ENCODE peak calls at places on chromosomes 2 and 18, in six cellular contexts. One of them, this sample, is unnamed. For H3K4me1, the result is how much of the 10 kb centered on the place peaks cover.

GRCh38 chr2:217645891-217646290 is 356.9 kb downstream of the TNS1 start:
- DNase-seq in esophagus muscularis mucosa: no peak
- DNase-seq in left lung: no peak
- DNase-seq in astrocyte: no peak
- DNase-seq in body of pancreas: no peak
- DNase-seq in HepG2: no peak
- DNase-seq in this sample: peak

GRCh38 chr2:219475697-219476604 is 22.7 kb upstream of the GMPPA start:
- DNase-seq in esophagus muscularis mucosa: no peak
- DNase-seq in left lung: peak
- DNase-seq in astrocyte: peak
- DNase-seq in body of pancreas: peak
- DNase-seq in HepG2: peak
- DNase-seq in this sample: peak

GRCh38 chr18:13564579-13564978 is 161.8 kb downstream of the FAM210A start:
- DNase-seq in esophagus muscularis mucosa: no peak
- DNase-seq in left lung: no peak
- DNase-seq in astrocyte: no peak
- DNase-seq in body of pancreas: no peak
- DNase-seq in HepG2: no peak
- DNase-seq in this sample: no peak

GRCh38 chr18:46416706-46417638 is 240.0 kb downstream of the LOXHD1 start:
- DNase-seq in esophagus muscularis mucosa: no peak
- DNase-seq in left lung: no peak
- DNase-seq in astrocyte: no peak
- DNase-seq in body of pancreas: no peak
- DNase-seq in HepG2: no peak
- DNase-seq in this sample: peak

GRCh38 chr18:49247786-49248185 is 212.7 kb downstream of the DYM start:
- DNase-seq in esophagus muscularis mucosa: no peak
- DNase-seq in left lung: no peak
- DNase-seq in astrocyte: no peak
- DNase-seq in body of pancreas: no peak
- DNase-seq in HepG2: no peak
- DNase-seq in this sample: peak

GRCh38 chr2:118496467-118496866 is 351.0 kb downstream of the EN1 start:
- DNase-seq in esophagus muscularis mucosa: peak
- DNase-seq in left lung: no peak
- DNase-seq in astrocyte: no peak
- DNase-seq in body of pancreas: no peak
- DNase-seq in HepG2: no peak
- DNase-seq in this sample: no peak

GRCh38 chr18:10095356-10095755 is 181.5 kb downstream of the VAPA start:
- DNase-seq in esophagus muscularis mucosa: no peak
- DNase-seq in left lung: no peak
- DNase-seq in astrocyte: no peak
- DNase-seq in body of pancreas: no peak
- DNase-seq in HepG2: no peak
- DNase-seq in this sample: no peak

GRCh38 chr2:113796592-113797180 is 40.2 kb upstream of the SLC35F5 start:
- DNase-seq in esophagus muscularis mucosa: no peak
- DNase-seq in left lung: no peak
- DNase-seq in astrocyte: no peak
- DNase-seq in body of pancreas: no peak
- DNase-seq in HepG2: no peak
- DNase-seq in this sample: no peak

GRCh38 chr2:107932483-107932882 is 53.8 kb upstream of the SLC5A7 start:
- DNase-seq in esophagus muscularis mucosa: no peak
- DNase-seq in left lung: no peak
- DNase-seq in astrocyte: peak
- DNase-seq in body of pancreas: no peak
- DNase-seq in HepG2: no peak
- DNase-seq in this sample: peak

GRCh38 chr2:86056935-86057334 is 48.8 kb downstream of the POLR1A start:
- DNase-seq in esophagus muscularis mucosa: no peak
- DNase-seq in left lung: no peak
- DNase-seq in astrocyte: peak
- DNase-seq in body of pancreas: no peak
- DNase-seq in HepG2: no peak
- DNase-seq in this sample: peak

GRCh38 chr2:96092896-96093295 is 23.5 kb downstream of the ADRA2B start:
- DNase-seq in esophagus muscularis mucosa: peak
- DNase-seq in left lung: no peak
- DNase-seq in astrocyte: no peak
- DNase-seq in body of pancreas: no peak
- DNase-seq in HepG2: no peak
- DNase-seq in this sample: no peak

GRCh38 chr2:1170241-1170640 is 219.6 kb downstream of the SNTG2 start:
- DNase-seq in esophagus muscularis mucosa: peak
- DNase-seq in left lung: no peak
- DNase-seq in astrocyte: no peak
- DNase-seq in body of pancreas: no peak
- DNase-seq in HepG2: no peak
- DNase-seq in this sample: no peak

GRCh38 chr2:217647226-217647625 is 355.6 kb downstream of the TNS1 start:
- DNase-seq in esophagus muscularis mucosa: no peak
- DNase-seq in left lung: no peak
- DNase-seq in astrocyte: no peak
- DNase-seq in body of pancreas: no peak
- DNase-seq in HepG2: no peak
- DNase-seq in this sample: no peak

GRCh38 chr2:240662681-240663080 is 20.0 kb downstream of the AQP12B start:
- DNase-seq in esophagus muscularis mucosa: peak
- DNase-seq in left lung: peak
- DNase-seq in astrocyte: no peak
- DNase-seq in body of pancreas: no peak
- DNase-seq in HepG2: no peak
- DNase-seq in this sample: no peak

GRCh38 chr2:172193331-172194089 is 90.8 kb upstream of the DLX2 start:
- DNase-seq in esophagus muscularis mucosa: no peak
- DNase-seq in left lung: no peak
- DNase-seq in astrocyte: no peak
- DNase-seq in body of pancreas: no peak
- DNase-seq in HepG2: no peak
- DNase-seq in this sample: peak

GRCh38 chr2:231642631-231643493 is 50.2 kb downstream of the TEX44 start:
- DNase-seq in esophagus muscularis mucosa: peak
- DNase-seq in left lung: peak
- DNase-seq in astrocyte: peak
- DNase-seq in body of pancreas: peak
- DNase-seq in HepG2: peak
- DNase-seq in this sample: peak

GRCh38 chr2:219987830-219988229 is 360.4 kb downstream of the SLC4A3 start:
- DNase-seq in esophagus muscularis mucosa: no peak
- DNase-seq in left lung: no peak
- DNase-seq in astrocyte: peak
- DNase-seq in body of pancreas: no peak
- DNase-seq in HepG2: no peak
- DNase-seq in this sample: peak

DNA sequence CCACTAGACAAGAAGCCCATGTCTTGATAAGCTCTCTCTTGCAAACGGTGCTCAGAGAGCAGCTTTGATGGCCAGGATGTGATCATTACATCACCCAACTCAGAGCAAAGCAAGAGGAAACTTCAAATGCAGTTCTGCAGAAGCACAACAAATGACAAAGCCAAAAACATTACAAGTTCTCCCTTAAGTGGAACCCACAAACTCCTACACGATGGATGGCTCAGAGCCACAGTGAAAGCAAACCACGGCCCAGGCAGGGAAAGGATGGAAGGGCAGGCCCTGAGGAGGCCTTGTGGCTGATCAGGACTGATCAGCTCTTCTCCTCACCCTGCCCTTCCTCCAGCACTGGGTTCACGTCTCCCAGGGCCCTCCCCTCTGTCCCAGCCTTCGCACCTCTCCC is 326.4 kb downstream of the EIPR1 start:
- DNase-seq in esophagus muscularis mucosa: no peak
- DNase-seq in left lung: peak
- DNase-seq in astrocyte: no peak
- DNase-seq in body of pancreas: no peak
- DNase-seq in HepG2: no peak
- DNase-seq in this sample: no peak
- H3K4me3 ChIP-seq in esophagus muscularis mucosa: no peak
- H3K4me3 ChIP-seq in left lung: no peak
- H3K4me3 ChIP-seq in astrocyte: no peak
- H3K4me3 ChIP-seq in body of pancreas: no peak
- H3K4me3 ChIP-seq in HepG2: no peak
- H3K4me3 ChIP-seq in this sample: no peak

DNA sequence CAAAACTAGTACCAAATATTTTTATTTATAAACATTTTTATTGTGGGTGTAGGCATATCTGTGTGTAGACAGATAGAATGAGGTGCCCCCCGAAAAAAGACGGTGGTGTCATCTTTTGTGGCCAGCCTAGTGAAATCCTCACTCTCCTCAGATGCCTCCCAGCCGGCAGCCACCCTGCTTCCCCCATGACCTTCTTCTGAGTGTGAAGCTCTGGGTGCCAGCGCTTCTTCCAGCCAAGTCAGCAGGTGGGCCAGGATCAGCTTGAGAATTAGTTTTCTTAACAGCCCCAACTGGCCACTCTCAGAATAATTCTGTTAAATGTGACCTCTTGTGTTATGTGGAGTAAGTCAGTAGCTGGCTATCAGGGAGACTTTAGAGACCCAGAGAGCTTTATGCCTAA is 229.6 kb upstream of the FOSL2 start:
- DNase-seq in esophagus muscularis mucosa: no peak
- DNase-seq in left lung: no peak
- DNase-seq in astrocyte: no peak
- DNase-seq in body of pancreas: peak
- DNase-seq in HepG2: no peak
- DNase-seq in this sample: no peak
- H3K4me1 ChIP-seq in esophagus muscularis mucosa: under half
- H3K4me1 ChIP-seq in left lung: under half
- H3K4me1 ChIP-seq in astrocyte: under half
- H3K4me1 ChIP-seq in body of pancreas: under half
- H3K4me1 ChIP-seq in HepG2: under half
- H3K4me1 ChIP-seq in this sample: under half

GRCh38 chr2:150476809-150477302 is 10.6 kb downstream of the RND3 start:
- DNase-seq in esophagus muscularis mucosa: no peak
- DNase-seq in left lung: no peak
- DNase-seq in astrocyte: no peak
- DNase-seq in body of pancreas: peak
- DNase-seq in HepG2: no peak
- DNase-seq in this sample: no peak

GRCh38 chr2:150476213-150476740 is 11.2 kb downstream of the RND3 start:
- DNase-seq in esophagus muscularis mucosa: no peak
- DNase-seq in left lung: no peak
- DNase-seq in astrocyte: no peak
- DNase-seq in body of pancreas: no peak
- DNase-seq in HepG2: no peak
- DNase-seq in this sample: no peak

GRCh38 chr2:150474326-150475074 is 13.0 kb downstream of the RND3 start:
- DNase-seq in esophagus muscularis mucosa: no peak
- DNase-seq in left lung: no peak
- DNase-seq in astrocyte: no peak
- DNase-seq in body of pancreas: no peak
- DNase-seq in HepG2: no peak
- DNase-seq in this sample: peak

GRCh38 chr2:150477347-150477746 is 10.1 kb downstream of the RND3 start:
- DNase-seq in esophagus muscularis mucosa: no peak
- DNase-seq in left lung: no peak
- DNase-seq in astrocyte: peak
- DNase-seq in body of pancreas: peak
- DNase-seq in HepG2: no peak
- DNase-seq in this sample: peak

GRCh38 chr2:150475479-150476212 is 11.8 kb downstream of the RND3 start:
- DNase-seq in esophagus muscularis mucosa: no peak
- DNase-seq in left lung: no peak
- DNase-seq in astrocyte: no peak
- DNase-seq in body of pancreas: no peak
- DNase-seq in HepG2: no peak
- DNase-seq in this sample: no peak
- H3K4me3 ChIP-seq in esophagus muscularis mucosa: peak
- H3K4me3 ChIP-seq in left lung: no peak
- H3K4me3 ChIP-seq in astrocyte: no peak
- H3K4me3 ChIP-seq in body of pancreas: no peak
- H3K4me3 ChIP-seq in HepG2: no peak
- H3K4me3 ChIP-seq in this sample: peak

DNA sequence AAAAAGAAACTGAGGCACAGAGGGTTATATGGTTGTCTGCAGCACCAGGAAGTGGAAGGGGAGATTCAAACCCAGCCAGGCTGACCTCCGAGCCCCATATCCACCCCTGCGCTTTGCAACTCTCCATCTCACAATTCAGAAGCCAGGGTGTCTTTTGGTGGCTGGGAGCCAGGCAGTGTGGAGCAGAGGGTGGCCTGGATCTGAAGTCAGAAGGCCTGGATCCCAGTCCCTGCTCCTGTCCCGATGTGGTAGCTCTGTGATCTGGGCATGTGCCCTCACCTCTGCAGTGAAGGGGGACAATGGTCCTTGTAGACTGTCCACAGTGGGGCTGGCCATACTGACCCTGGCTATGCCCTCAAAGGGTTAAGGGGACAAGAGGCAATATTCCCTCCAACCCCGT is 57.0 kb downstream of the CIB4 start:
- DNase-seq in esophagus muscularis mucosa: no peak
- DNase-seq in left lung: no peak
- DNase-seq in astrocyte: no peak
- DNase-seq in body of pancreas: no peak
- DNase-seq in HepG2: no peak
- DNase-seq in this sample: no peak
- H3K4me1 ChIP-seq in esophagus muscularis mucosa: under half
- H3K4me1 ChIP-seq in left lung: under half
- H3K4me1 ChIP-seq in astrocyte: under half
- H3K4me1 ChIP-seq in body of pancreas: under half
- H3K4me1 ChIP-seq in HepG2: under half
- H3K4me1 ChIP-seq in this sample: under half

This sample was measured in GM23248.